ENCODE peak calls at places on chromosomes 6 and 20, in ten cellular contexts. H is amygdala; S is hepatic stellate cell; Y is NCI-H524; P is Peyer's patch; F is heart left ventricle; G is DMS79; J is activated T-helper 1 cell treated with anti-CD3 and anti-CD28 coated beads, Interleukin-2, amount 50 U/mL, for 16 hours; W is neuronal stem cell; O is B cell. C is an unnamed sample.

GRCh38 chr6:71205336-71205956 is 83.2 kb upstream of the OGFRL1 start:
- DNase-seq in H (no peak), S (no peak), Y (no peak), P (no peak), F (no peak), G (no peak), J (no peak), W (no peak), O (no peak), C (no peak)

GRCh38 chr6:111565316-111566221 is 40.1 kb downstream of the TRAF3IP2 start:
- DNase-seq in H (no peak), S (no peak), Y (peak; percentile 84), P (no peak), F (no peak), G (peak; percentile 94), J (no peak), W (no peak), O (no peak), C (peak; percentile 91)

GRCh38 chr20:48536206-48536605 is 291.6 kb downstream of the PREX1 start:
- DNase-seq in H (no peak), S (no peak), Y (no peak), P (no peak), F (no peak), G (no peak), J (no peak), W (no peak), O (no peak), C (no peak)

GRCh38 chr6:157532963-157533362 is 152.0 kb downstream of the ZDHHC14 start:
- DNase-seq in H (no peak), S (no peak), Y (no peak), P (no peak), F (no peak), G (no peak), J (no peak), W (no peak), O (no peak), C (no peak)

GRCh38 chr6:12598919-12599318 is 117.6 kb upstream of the PHACTR1 start:
- DNase-seq in H (no peak), S (no peak), Y (no peak), P (no peak), F (no peak), G (no peak), J (no peak), W (no peak), O (no peak), C (no peak)

GRCh38 chr6:50847890-50848594 is 29.4 kb downstream of the TFAP2B start:
- DNase-seq in H (no peak), S (no peak), Y (no peak), P (no peak), F (no peak), G (no peak), J (no peak), W (no peak), O (no peak), C (no peak)

GRCh38 chr6:17881085-17881883 is 106.2 kb downstream of the KIF13A start:
- DNase-seq in H (no peak), S (no peak), Y (no peak), P (no peak), F (no peak), G (no peak), J (no peak), W (no peak), O (no peak), C (no peak)

GRCh38 chr6:22295145-22295544 is 1.7 kb downstream of the PRL start:
- DNase-seq in H (no peak), S (no peak), Y (peak; percentile 79), P (no peak), F (no peak), G (no peak), J (no peak), W (no peak), O (no peak), C (no peak)

GRCh38 chr20:1816384-1817381 is 78.5 kb upstream of the SIRPA start:
- DNase-seq in H (peak; percentile 72), S (no peak), Y (no peak), P (no peak), F (peak; percentile 53), G (no peak), J (no peak), W (no peak), O (no peak), C (no peak)

GRCh38 chr20:61436674-61437279 is 184.7 kb downstream of the CDH4 start:
- DNase-seq in H (peak; percentile 48), S (peak; percentile 60), Y (no peak), P (no peak), F (no peak), G (peak; percentile 72), J (no peak), W (peak; percentile 91), O (peak; percentile 27), C (peak; percentile 14)